ENCODE peak calls at places on chromosomes 12 and 14, in four cellular contexts. W, I, Q and Z are unnamed samples.

GRCh38 chr12:21849878-21850277 is 75.4 kb upstream of the KCNJ8 start:
- DNase-seq in W (no peak), I (no peak), Q (no peak), Z (no peak)

GRCh38 chr12:49838973-49839633 is 3.8 kb downstream of the BCDIN3D start:
- DNase-seq in W (no peak), I (peak), Q (no peak), Z (peak)

GRCh38 chr12:67433393-67434175 is 164.4 kb downstream of the CAND1 start:
- DNase-seq in W (no peak), I (no peak), Q (peak), Z (no peak)

GRCh38 chr12:107551434-107551833 is 134.2 kb upstream of the PWP1 start:
- DNase-seq in W (no peak), I (no peak), Q (no peak), Z (no peak)

GRCh38 chr12:99852666-99853065 is 132.1 kb downstream of the ANKS1B start:
- DNase-seq in W (no peak), I (no peak), Q (no peak), Z (no peak)

GRCh38 chr12:24931666-24932405 is 17.1 kb downstream of the BCAT1 start:
- DNase-seq in W (no peak), I (no peak), Q (no peak), Z (peak)

GRCh38 chr14:101082436-101083384 is 179.2 kb upstream of the RTL1 start:
- DNase-seq in W (no peak), I (no peak), Q (no peak), Z (no peak)

GRCh38 chr12:114411081-114411836 is 5.3 kb upstream of the TBX5 start:
- DNase-seq in W (no peak), I (no peak), Q (no peak), Z (no peak)